ENCODE peak calls at places on chromosomes 5 and 9, in six cellular contexts. One of them, this sample, is unnamed.

GRCh38 chr9:100637787-100638186 is 59.9 kb downstream of the CAVIN4 start:
- DNase-seq in HepG2: peak
- DNase-seq in K562: no peak
- DNase-seq in Panc1: no peak
- DNase-seq in GM12878: no peak
- DNase-seq in HCT116: no peak
- DNase-seq in this sample: no peak

GRCh38 chr9:112544477-112544876 is 57.9 kb downstream of the KIAA1958 start:
- DNase-seq in Panc1: no peak
- DNase-seq in HCT116: no peak
- DNase-seq in K562: no peak
- DNase-seq in HepG2: no peak
- DNase-seq in GM12878: no peak
- DNase-seq in this sample: no peak

GRCh38 chr5:2898661-2899060 is 147.2 kb upstream of the IRX2 start:
- DNase-seq in GM12878: no peak
- DNase-seq in K562: no peak
- DNase-seq in Panc1: no peak
- DNase-seq in HepG2: no peak
- DNase-seq in HCT116: no peak
- DNase-seq in this sample: no peak

GRCh38 chr9:104914458-104914857 is 13.5 kb downstream of the ABCA1 start:
- DNase-seq in Panc1: no peak
- DNase-seq in HCT116: no peak
- DNase-seq in HepG2: no peak
- DNase-seq in GM12878: no peak
- DNase-seq in K562: no peak
- DNase-seq in this sample: no peak

GRCh38 chr5:154714271-154714986 is 40.7 kb upstream of the LARP1 start:
- DNase-seq in K562: no peak
- DNase-seq in Panc1: no peak
- DNase-seq in HepG2: peak
- DNase-seq in HCT116: no peak
- DNase-seq in GM12878: peak
- DNase-seq in this sample: no peak

GRCh38 chr5:131932235-131932634 is 13.2 kb downstream of the MEIKIN start:
- DNase-seq in K562: no peak
- DNase-seq in HepG2: no peak
- DNase-seq in Panc1: no peak
- DNase-seq in GM12878: no peak
- DNase-seq in HCT116: no peak
- DNase-seq in this sample: no peak

GRCh38 chr9:90142580-90142979 is 500.0 kb downstream of the DIRAS2 start:
- DNase-seq in Panc1: no peak
- DNase-seq in GM12878: no peak
- DNase-seq in K562: peak
- DNase-seq in HCT116: peak
- DNase-seq in HepG2: peak
- DNase-seq in this sample: peak

GRCh38 chr5:57185301-57185700 is 11.4 kb downstream of the GPBP1 start:
- DNase-seq in Panc1: no peak
- DNase-seq in HepG2: no peak
- DNase-seq in HCT116: no peak
- DNase-seq in K562: no peak
- DNase-seq in GM12878: no peak
- DNase-seq in this sample: no peak

GRCh38 chr5:131265318-131265803 is 1.5 kb downstream of the CDC42SE2 start:
- DNase-seq in HCT116: peak
- DNase-seq in Panc1: no peak
- DNase-seq in GM12878: no peak
- DNase-seq in HepG2: peak
- DNase-seq in K562: peak
- DNase-seq in this sample: peak

GRCh38 chr9:98692392-98692791 is 16.3 kb downstream of the GABBR2 start:
- DNase-seq in HCT116: no peak
- DNase-seq in Panc1: no peak
- DNase-seq in K562: no peak
- DNase-seq in HepG2: no peak
- DNase-seq in GM12878: no peak
- DNase-seq in this sample: no peak

GRCh38 chr9:90393355-90394152 is 249.1 kb downstream of the DIRAS2 start:
- DNase-seq in Panc1: no peak
- DNase-seq in HepG2: peak
- DNase-seq in GM12878: no peak
- DNase-seq in HCT116: no peak
- DNase-seq in K562: no peak
- DNase-seq in this sample: no peak

GRCh38 chr9:128792134-128792533 is 5.1 kb downstream of the TBC1D13 start:
- DNase-seq in HCT116: no peak
- DNase-seq in GM12878: no peak
- DNase-seq in HepG2: no peak
- DNase-seq in Panc1: no peak
- DNase-seq in K562: no peak
- DNase-seq in this sample: no peak

GRCh38 chr9:137740311-137740710 is 121.5 kb downstream of the EHMT1 start:
- DNase-seq in Panc1: no peak
- DNase-seq in K562: no peak
- DNase-seq in HepG2: no peak
- DNase-seq in HCT116: no peak
- DNase-seq in GM12878: no peak
- DNase-seq in this sample: peak

GRCh38 chr5:132479073-132479811 is 11.3 kb downstream of the IRF1 start:
- DNase-seq in K562: no peak
- DNase-seq in HCT116: no peak
- DNase-seq in Panc1: no peak
- DNase-seq in GM12878: no peak
- DNase-seq in HepG2: no peak
- DNase-seq in this sample: no peak

GRCh38 chr9:89177021-89177400 is 1.6 kb downstream of the SHC3 start:
- DNase-seq in HCT116: no peak
- DNase-seq in GM12878: no peak
- DNase-seq in K562: no peak
- DNase-seq in HepG2: no peak
- DNase-seq in Panc1: no peak
- DNase-seq in this sample: peak

GRCh38 chr5:157819502-157820125 is 39.3 kb downstream of the CLINT1 start:
- DNase-seq in K562: no peak
- DNase-seq in HCT116: no peak
- DNase-seq in HepG2: peak
- DNase-seq in Panc1: no peak
- DNase-seq in GM12878: no peak
- DNase-seq in this sample: no peak

GRCh38 chr9:129785866-129786265 is 17.1 kb upstream of the TOR1B start:
- DNase-seq in GM12878: no peak
- DNase-seq in K562: no peak
- DNase-seq in Panc1: no peak
- DNase-seq in HCT116: no peak
- DNase-seq in HepG2: no peak
- DNase-seq in this sample: no peak

GRCh38 chr9:93058357-93059096 is at the start of gene SUSD3:
- DNase-seq in HCT116: peak
- DNase-seq in HepG2: peak
- DNase-seq in GM12878: peak
- DNase-seq in Panc1: no peak
- DNase-seq in K562: peak
- DNase-seq in this sample: peak

GRCh38 chr5:109880907-109881685 is 191.4 kb downstream of the MAN2A1 start:
- DNase-seq in GM12878: no peak
- DNase-seq in K562: no peak
- DNase-seq in Panc1: no peak
- DNase-seq in HepG2: no peak
- DNase-seq in HCT116: no peak
- DNase-seq in this sample: no peak

GRCh38 chr9:115524467-115525059 is 406.6 kb upstream of the TNC start:
- DNase-seq in K562: peak
- DNase-seq in HCT116: peak
- DNase-seq in HepG2: peak
- DNase-seq in GM12878: no peak
- DNase-seq in Panc1: peak
- DNase-seq in this sample: peak

GRCh38 chr9:120324996-120325642 is 254.8 kb downstream of the CDK5RAP2 start:
- DNase-seq in Panc1: no peak
- DNase-seq in GM12878: no peak
- DNase-seq in HCT116: no peak
- DNase-seq in HepG2: no peak
- DNase-seq in K562: peak
- DNase-seq in this sample: peak

GRCh38 chr5:180739271-180739670 is 587 bp downstream of the OR2Y1 start:
- DNase-seq in K562: no peak
- DNase-seq in HCT116: no peak
- DNase-seq in Panc1: no peak
- DNase-seq in HepG2: no peak
- DNase-seq in GM12878: no peak
- DNase-seq in this sample: no peak

GRCh38 chr5:150905312-150905683 is 518 bp upstream of the ZNF300 start:
- DNase-seq in HCT116: no peak
- DNase-seq in GM12878: no peak
- DNase-seq in K562: no peak
- DNase-seq in HepG2: no peak
- DNase-seq in Panc1: no peak
- DNase-seq in this sample: no peak
- H3K4me3 ChIP-seq in HCT116: no peak
- H3K4me3 ChIP-seq in GM12878: no peak
- H3K4me3 ChIP-seq in K562: peak
- H3K4me3 ChIP-seq in HepG2: peak
- H3K4me3 ChIP-seq in Panc1: no peak
- H3K4me3 ChIP-seq in this sample: peak

GRCh38 chr9:33227013-33227398 is 13.0 kb upstream of the SPINK4 start:
- DNase-seq in HepG2: no peak
- DNase-seq in GM12878: no peak
- DNase-seq in Panc1: no peak
- DNase-seq in K562: no peak
- DNase-seq in HCT116: no peak
- DNase-seq in this sample: no peak
- TF ChIP-seq REST in HepG2: no peak
- TF ChIP-seq REST in GM12878: no peak
- TF ChIP-seq REST in Panc1: no peak
- TF ChIP-seq REST in K562: no peak
- TF ChIP-seq REST in HCT116: no peak
- TF ChIP-seq REST in this sample: no peak

DNA sequence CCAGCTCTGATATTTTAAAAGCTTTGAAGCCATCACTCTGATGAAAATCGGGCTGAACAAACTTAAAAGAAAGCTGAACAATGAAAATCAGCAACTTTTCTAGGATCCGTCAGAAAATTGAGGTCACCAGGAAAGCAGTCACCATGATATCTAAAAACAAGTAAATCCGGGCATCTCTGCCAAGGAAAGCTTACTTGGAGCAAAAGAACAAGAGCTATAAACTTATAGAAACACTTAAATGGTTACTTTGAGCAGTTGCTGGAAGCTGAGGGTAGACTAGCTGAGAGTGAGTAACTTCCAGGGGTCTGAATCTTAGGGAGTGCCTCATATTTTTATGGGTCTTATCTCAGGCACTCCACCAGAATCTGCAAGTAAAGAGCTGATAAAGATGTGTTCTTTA is 1043.0 kb upstream of the CDH18 start:
- DNase-seq in K562: no peak
- DNase-seq in HCT116: no peak
- DNase-seq in HepG2: no peak
- DNase-seq in GM12878: no peak
- DNase-seq in Panc1: no peak
- DNase-seq in this sample: no peak
- TF ChIP-seq SIN3A in K562: no peak
- TF ChIP-seq SIN3A in HCT116: no peak
- TF ChIP-seq SIN3A in HepG2: no peak
- TF ChIP-seq SIN3A in GM12878: no peak
- TF ChIP-seq SIN3A in Panc1: no peak
- TF ChIP-seq SIN3A in this sample: no peak

GRCh38 chr5:168368854-168369253 is 77.4 kb downstream of the WWC1 start:
- DNase-seq in HCT116: no peak
- DNase-seq in K562: no peak
- DNase-seq in HepG2: no peak
- DNase-seq in Panc1: no peak
- DNase-seq in GM12878: no peak
- DNase-seq in this sample: no peak
- H3K4me3 ChIP-seq in HCT116: no peak
- H3K4me3 ChIP-seq in K562: no peak
- H3K4me3 ChIP-seq in HepG2: no peak
- H3K4me3 ChIP-seq in Panc1: no peak
- H3K4me3 ChIP-seq in GM12878: no peak
- H3K4me3 ChIP-seq in this sample: no peak

DNA sequence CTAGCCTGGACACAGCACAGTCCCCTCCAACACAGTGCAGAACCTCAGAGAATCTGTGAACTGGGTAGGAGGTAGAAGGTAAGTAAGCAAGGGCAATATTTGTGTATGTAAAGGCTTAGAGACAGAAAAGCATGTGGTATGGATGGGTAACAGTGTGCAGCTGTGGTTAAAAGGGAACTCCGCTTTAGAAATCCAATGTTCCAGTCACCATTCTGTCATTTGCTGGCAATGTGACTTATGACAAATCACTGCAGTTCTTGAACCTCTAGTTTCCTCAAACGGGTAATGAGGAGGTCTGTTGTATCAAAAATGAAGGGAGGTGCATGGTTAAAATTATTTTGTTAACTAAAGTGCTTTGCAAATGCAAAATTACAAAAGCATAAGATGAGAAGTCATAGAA is 125.5 kb upstream of the IFNE start:
- DNase-seq in Panc1: no peak
- DNase-seq in GM12878: no peak
- DNase-seq in K562: no peak
- DNase-seq in HCT116: no peak
- DNase-seq in HepG2: no peak
- DNase-seq in this sample: no peak
- TF ChIP-seq REST in Panc1: no peak
- TF ChIP-seq REST in GM12878: no peak
- TF ChIP-seq REST in K562: no peak
- TF ChIP-seq REST in HCT116: no peak
- TF ChIP-seq REST in HepG2: no peak
- TF ChIP-seq REST in this sample: no peak

This sample was measured in SK-N-SH.